ENCODE peak calls at places on chromosomes 11 and 22, in six cellular contexts. K, T, O, E, N and H are unnamed samples.
A peak's percentile ranks its signal among the peaks of the same experiment; 100 is the strongest.

GRCh38 chr11:19200410-19201201 is 1.2 kb downstream of the CSRP3 start:
- DNase-seq in O (no peak), E (no peak), N (no peak), T (no peak), K (no peak), H (no peak)

GRCh38 chr11:5767056-5767455 is 13.0 kb downstream of the OR52N4 start:
- DNase-seq in O (no peak), E (no peak), K (no peak), T (no peak), N (no peak), H (no peak)

GRCh38 chr11:109994896-109995295 is 98.3 kb upstream of the ZC3H12C start:
- DNase-seq in E (no peak), N (no peak), O (no peak), T (no peak), K (peak; percentile 6), H (no peak)

GRCh38 chr22:48318173-48318572 is 1509.5 kb downstream of the BRD1 start:
- DNase-seq in O (no peak), N (no peak), E (no peak), T (no peak), K (no peak), H (no peak)

GRCh38 chr11:109798521-109798920 is 294.7 kb upstream of the ZC3H12C start:
- DNase-seq in O (no peak), N (no peak), K (no peak), T (no peak), E (no peak), H (no peak)

GRCh38 chr11:72787262-72788104 is 6.4 kb downstream of the STARD10 start:
- DNase-seq in K (peak; percentile 82), O (peak; percentile 94), E (no peak), N (peak; percentile 54), T (peak; percentile 84), H (peak; percentile 74)

GRCh38 chr11:57456960-57457642 is 3.2 kb upstream of the RTN4RL2 start:
- DNase-seq in N (no peak), E (no peak), T (no peak), O (peak; percentile 82), K (peak; percentile 92), H (no peak)

GRCh38 chr11:131506376-131506775 is 136.0 kb downstream of the NTM start:
- DNase-seq in K (no peak), N (no peak), T (no peak), E (no peak), O (no peak), H (no peak)

GRCh38 chr11:61963282-61964057 is 4.0 kb downstream of the FTH1 start:
- DNase-seq in O (no peak), T (no peak), K (peak; percentile 58), N (no peak), E (peak; percentile 53), H (no peak)
- TF ChIP-seq POLR2A in O (peak; percentile 59), T (peak; percentile 69), K (peak; percentile 92), N (peak; percentile 84), E (peak; percentile 13), H (peak; percentile 65)

GRCh38 chr11:74050465-74050864 is 41.6 kb upstream of the UCP3 start:
- DNase-seq in T (no peak), N (no peak), E (no peak), K (no peak), O (no peak), H (no peak)

GRCh38 chr11:74057251-74058151 is 48.6 kb upstream of the UCP3 start:
- DNase-seq in E (no peak), N (no peak), K (peak; percentile 39), O (peak; percentile 9), T (no peak), H (no peak)

DNA sequence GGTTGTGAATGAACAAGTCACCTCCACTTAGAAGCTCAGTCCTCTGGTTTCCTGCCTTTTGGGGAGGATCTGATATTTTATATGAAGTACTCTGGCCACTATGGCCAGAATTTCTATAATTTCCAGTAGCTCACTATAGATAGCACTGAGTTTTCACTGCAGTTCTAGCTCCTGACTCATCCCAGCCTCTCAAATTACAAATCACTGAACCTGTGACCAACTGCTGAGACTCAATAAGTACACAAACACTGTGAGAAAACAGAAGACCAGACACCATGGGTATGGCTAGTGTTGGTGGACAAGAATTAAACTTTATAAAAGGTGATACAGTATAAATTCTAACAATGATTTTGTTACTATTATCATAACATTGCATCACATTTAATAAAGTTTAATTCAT is 47.1 kb upstream of the UCP3 start:
- DNase-seq in O (peak; percentile 40), K (no peak), T (no peak), E (no peak), N (no peak), H (no peak)
- TF ChIP-seq TAF1 in O (no peak), K (no peak), T (no peak), E (no peak), N (no peak), H (no peak)

DNA sequence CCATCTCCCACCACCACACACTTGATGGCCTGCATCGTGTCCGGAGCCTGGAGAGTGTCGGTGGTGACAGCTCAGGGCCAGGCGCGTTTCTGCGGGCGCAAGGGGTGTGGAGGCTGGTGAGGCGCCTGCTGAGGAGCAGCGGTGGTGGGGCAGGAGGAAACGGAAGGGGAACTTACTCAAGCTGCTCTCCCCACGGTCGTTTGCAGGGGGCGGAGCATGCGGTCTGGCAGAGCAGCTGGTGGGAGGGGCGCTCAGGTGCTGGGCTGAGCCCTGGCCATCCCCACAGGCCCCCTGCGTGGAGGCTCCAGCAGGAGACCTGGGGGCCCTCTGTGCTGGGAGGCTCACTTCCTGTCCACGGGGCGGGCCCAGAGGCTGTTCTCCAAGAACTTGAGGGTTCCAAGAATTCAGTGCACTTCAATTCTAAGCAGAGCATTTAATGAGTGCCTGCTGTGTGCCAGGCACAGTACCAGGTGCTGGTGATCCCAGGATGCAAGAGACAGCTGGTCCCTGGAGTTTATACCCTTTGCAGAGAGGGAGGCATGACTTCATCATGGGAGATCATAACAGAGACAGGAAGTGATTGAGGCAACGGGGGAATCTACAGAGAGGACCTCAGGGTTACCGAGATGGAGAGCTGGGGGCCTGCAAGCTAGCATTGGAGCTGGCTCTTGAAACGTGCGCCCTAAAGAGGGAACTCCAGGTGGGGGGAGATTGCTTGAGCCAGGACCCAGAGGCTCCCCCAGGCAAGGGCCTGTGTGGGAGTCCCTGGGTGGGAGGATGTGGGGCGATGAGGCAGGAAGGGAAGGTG is at the start of gene RAC2:
- DNase-seq in E (no peak), K (peak; percentile 91), N (no peak), T (peak; percentile 70), O (no peak), H (peak; percentile 77)
- TF ChIP-seq POLR2A in E (peak; percentile 98), K (peak; percentile 78), N (no peak), T (peak; percentile 90), O (no peak), H (peak; percentile 95)

DNA sequence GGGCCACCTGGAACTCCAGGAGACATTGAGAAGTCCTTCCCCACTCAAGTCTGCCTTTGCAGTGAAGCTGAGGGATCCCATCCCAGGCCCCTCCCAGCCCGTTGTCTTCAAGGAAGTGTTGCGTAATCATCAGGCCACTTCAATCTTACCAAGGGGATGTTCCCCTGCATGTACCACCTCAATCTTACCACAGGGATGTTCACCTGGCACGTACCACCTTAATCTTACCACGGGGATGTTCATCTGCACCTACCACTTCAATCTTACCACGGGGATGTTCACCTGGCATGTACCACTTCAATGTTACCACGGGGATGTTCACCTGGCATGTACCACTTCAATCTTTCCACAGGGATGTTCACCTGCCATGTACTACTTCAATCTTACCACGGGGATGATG is 108.0 kb upstream of the SYN3 start:
- DNase-seq in E (no peak), N (no peak), K (no peak), T (no peak), O (no peak), H (no peak)
- TF ChIP-seq TAF1 in E (no peak), N (no peak), K (no peak), T (no peak), O (no peak), H (no peak)

DNA sequence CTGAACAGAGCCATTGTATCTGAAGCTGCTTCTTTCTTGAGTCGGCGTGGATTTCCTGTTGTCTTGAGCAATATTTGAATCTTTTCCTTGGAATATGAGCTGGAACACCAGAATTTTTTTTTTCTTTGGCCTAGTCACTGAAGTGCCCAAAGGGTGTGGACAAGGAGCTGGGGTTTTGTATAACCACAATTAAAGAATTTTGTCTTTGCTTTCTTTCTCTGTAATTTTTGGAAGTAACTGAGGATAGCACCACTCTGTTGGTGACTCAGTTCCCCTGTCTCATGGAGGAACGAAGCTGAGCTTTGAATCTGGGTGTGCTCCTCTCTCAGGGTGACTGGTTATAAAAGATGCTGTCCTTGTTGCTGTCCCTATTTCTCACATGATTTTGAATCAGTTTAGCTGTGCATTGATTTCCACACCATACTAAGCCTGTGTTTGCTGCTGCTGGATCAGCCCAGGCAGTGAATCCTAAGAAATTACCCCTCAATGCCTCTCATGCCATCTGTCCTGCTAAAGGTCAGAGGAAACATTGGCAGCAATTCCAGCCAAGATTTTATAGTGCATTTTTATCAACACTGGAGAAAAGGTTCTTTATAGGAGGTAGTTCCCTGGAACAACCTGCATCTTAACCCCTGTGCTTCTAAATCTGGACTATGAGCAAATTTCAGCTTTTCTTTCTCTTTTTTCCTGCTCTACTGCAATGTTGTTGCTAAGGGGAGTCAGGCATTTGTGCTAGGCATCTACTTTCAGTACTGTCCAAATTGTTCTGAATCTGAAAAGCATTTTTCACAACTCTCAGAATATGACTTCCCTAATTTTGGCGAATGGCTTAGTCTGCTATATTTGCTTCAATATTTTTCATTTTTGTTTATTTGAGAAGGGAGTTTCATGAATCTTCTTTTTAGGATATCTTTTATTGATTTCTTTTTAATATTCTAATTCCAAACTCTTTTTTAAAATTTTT is 540.8 kb downstream of the SOX6 start:
- DNase-seq in N (no peak), E (no peak), K (no peak), T (no peak), O (no peak), H (no peak)
- TF ChIP-seq POLR2A in N (no peak), E (no peak), K (no peak), T (no peak), O (no peak), H (no peak)

GRCh38 chr11:103682318-103683184 is 353.9 kb upstream of the DDI1 start:
- DNase-seq in N (peak; percentile 53), K (peak; percentile 9), T (peak; percentile 4), O (peak; percentile 67), E (peak; percentile 26), H (no peak)
- TF ChIP-seq TAF1 in N (no peak), K (no peak), T (no peak), O (no peak), E (no peak), H (no peak)

GRCh38 chr11:65425105-65425970 is 2.7 kb downstream of the NEAT1 start:
- DNase-seq in K (peak; percentile 74), N (no peak), T (no peak), E (no peak), O (no peak), H (no peak)
- TF ChIP-seq POLR2A in K (peak; percentile 73), N (peak; percentile 29), T (peak; percentile 96), E (peak; percentile 83), O (no peak), H (peak; percentile 94)

DNA sequence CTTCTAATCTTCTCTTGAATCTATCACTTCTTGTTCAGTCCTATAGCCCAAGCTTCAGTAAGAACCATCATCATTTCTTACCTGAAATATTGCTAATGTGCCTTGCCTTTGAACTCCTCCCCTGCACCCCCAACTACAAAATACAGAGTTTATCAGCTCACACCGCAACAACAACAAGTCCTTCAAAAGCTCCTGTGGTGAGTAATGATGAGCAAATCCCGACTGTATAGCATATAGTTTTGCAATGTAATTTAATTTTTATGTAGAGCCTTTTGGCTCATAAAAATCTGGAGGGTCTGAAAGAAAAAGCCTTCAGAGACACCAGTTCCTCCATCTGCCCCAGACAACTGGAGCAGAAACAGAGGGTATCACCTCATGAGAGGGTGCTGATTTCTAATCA is 124.7 kb downstream of the ARHGAP32 start:
- DNase-seq in K (no peak), E (no peak), O (no peak), T (no peak), N (no peak), H (no peak)
- TF ChIP-seq TAF1 in K (no peak), E (no peak), O (no peak), T (no peak), N (no peak), H (no peak)

GRCh38 chr11:66421492-66422205 is 814 bp downstream of the NPAS4 start:
- DNase-seq in T (peak; percentile 86), N (peak; percentile 85), O (peak; percentile 78), E (peak; percentile 37), K (peak; percentile 90), H (peak; percentile 81)
- TF ChIP-seq POLR2A in T (no peak), N (peak; percentile 22), O (no peak), E (no peak), K (no peak), H (no peak)